ENCODE peak calls at places on chromosomes 12 and 14, in four cellular contexts. U is WTC11, J is K562, M is HepG2. E is an unnamed sample.

GRCh38 chr12:49750027-49750977 is 8.9 kb downstream of the TMBIM6 start:
- DNase-seq in U (no peak), J (no peak), M (peak; percentile 31), E (peak; percentile 49)

GRCh38 chr14:39247256-39247655 is 13.5 kb downstream of the MIA2 start:
- DNase-seq in U (no peak), J (no peak), M (no peak), E (no peak)

GRCh38 chr12:128867466-128867865 is 14.2 kb downstream of the GLT1D1 start:
- DNase-seq in U (no peak), J (no peak), M (no peak), E (no peak)

GRCh38 chr14:24425704-24426103 is 3.8 kb downstream of the CBLN3 start:
- DNase-seq in U (no peak), J (peak; percentile 67), M (peak; percentile 63), E (peak; percentile 46)

GRCh38 chr12:28156804-28157203 is 33.5 kb upstream of the CCDC91 start:
- DNase-seq in U (no peak), J (peak; percentile 26), M (no peak), E (no peak)

GRCh38 chr14:66240112-66240511 is 246.1 kb upstream of the CCDC196 start:
- DNase-seq in U (no peak), J (no peak), M (no peak), E (no peak)

GRCh38 chr12:120584343-120585149 is 3.3 kb upstream of the POP5 start:
- DNase-seq in U (peak; percentile 71), J (peak; percentile 74), M (no peak), E (peak; percentile 49)

GRCh38 chr12:78002878-78003277 is 172.2 kb downstream of the NAV3 start:
- DNase-seq in U (no peak), J (no peak), M (no peak), E (no peak)

GRCh38 chr14:98949506-98950135 is 322.4 kb downstream of the BCL11B start:
- DNase-seq in U (no peak), J (no peak), M (no peak), E (no peak)

GRCh38 chr14:96098309-96098998 is 59.3 kb downstream of the C14orf132 start:
- DNase-seq in U (peak; percentile 79), J (peak; percentile 21), M (peak; percentile 36), E (peak; percentile 75)

GRCh38 chr12:92581579-92581978 is 121.2 kb upstream of the PLEKHG7 start:
- DNase-seq in U (no peak), J (no peak), M (no peak), E (no peak)

GRCh38 chr12:131448254-131448795 is 262.6 kb upstream of the SFSWAP start:
- DNase-seq in U (no peak), J (no peak), M (no peak), E (no peak)

GRCh38 chr14:59013672-59014298 is 174.7 kb upstream of the DAAM1 start:
- DNase-seq in U (no peak), J (no peak), M (peak; percentile 66), E (peak; percentile 40)

GRCh38 chr14:34053666-34054065 is 102.8 kb upstream of the EGLN3 start:
- DNase-seq in U (no peak), J (no peak), M (no peak), E (no peak)

GRCh38 chr14:91387135-91387849 is 30.3 kb downstream of the CCDC88C start:
- DNase-seq in U (no peak), J (no peak), M (no peak), E (no peak)

GRCh38 chr12:41965996-41966395 is 178.7 kb downstream of the GXYLT1 start:
- DNase-seq in U (no peak), J (no peak), M (no peak), E (no peak)

GRCh38 chr12:38543151-38543550 is 226.6 kb downstream of the ALG10B start:
- DNase-seq in U (no peak), J (no peak), M (no peak), E (no peak)

GRCh38 chr12:91009319-91009950 is 4.7 kb upstream of the EPYC start:
- DNase-seq in U (no peak), J (no peak), M (no peak), E (no peak)

GRCh38 chr12:20631711-20632110 is 63.4 kb upstream of the SLCO1C1 start:
- DNase-seq in U (no peak), J (no peak), M (no peak), E (no peak)

GRCh38 chr12:67695974-67696373 is 47.4 kb downstream of the DYRK2 start:
- DNase-seq in U (no peak), J (no peak), M (no peak), E (no peak)

GRCh38 chr12:98698603-98699463 is 53.7 kb downstream of the APAF1 start:
- DNase-seq in U (peak; percentile 42), J (peak; percentile 52), M (peak; percentile 39), E (peak; percentile 84)

GRCh38 chr12:106767954-106768501 is 6.5 kb upstream of the RIC8B start:
- DNase-seq in U (peak; percentile 50), J (no peak), M (no peak), E (no peak)

GRCh38 chr12:106771425-106771824 is 3.1 kb upstream of the RIC8B start:
- DNase-seq in U (no peak), J (no peak), M (peak; percentile 26), E (no peak)

GRCh38 chr12:106769078-106769477 is 5.4 kb upstream of the RIC8B start:
- DNase-seq in U (peak; percentile 51), J (no peak), M (peak; percentile 66), E (peak; percentile 83)

GRCh38 chr12:106767206-106767605 is 7.3 kb upstream of the RIC8B start:
- DNase-seq in U (no peak), J (no peak), M (no peak), E (no peak)

GRCh38 chr12:106769546-106769945 is 4.9 kb upstream of the RIC8B start:
- DNase-seq in U (no peak), J (no peak), M (no peak), E (peak; percentile 52)
- TF ChIP-seq NR3C1 in U (no peak), J (no peak), M (no peak), E (no peak)

DNA sequence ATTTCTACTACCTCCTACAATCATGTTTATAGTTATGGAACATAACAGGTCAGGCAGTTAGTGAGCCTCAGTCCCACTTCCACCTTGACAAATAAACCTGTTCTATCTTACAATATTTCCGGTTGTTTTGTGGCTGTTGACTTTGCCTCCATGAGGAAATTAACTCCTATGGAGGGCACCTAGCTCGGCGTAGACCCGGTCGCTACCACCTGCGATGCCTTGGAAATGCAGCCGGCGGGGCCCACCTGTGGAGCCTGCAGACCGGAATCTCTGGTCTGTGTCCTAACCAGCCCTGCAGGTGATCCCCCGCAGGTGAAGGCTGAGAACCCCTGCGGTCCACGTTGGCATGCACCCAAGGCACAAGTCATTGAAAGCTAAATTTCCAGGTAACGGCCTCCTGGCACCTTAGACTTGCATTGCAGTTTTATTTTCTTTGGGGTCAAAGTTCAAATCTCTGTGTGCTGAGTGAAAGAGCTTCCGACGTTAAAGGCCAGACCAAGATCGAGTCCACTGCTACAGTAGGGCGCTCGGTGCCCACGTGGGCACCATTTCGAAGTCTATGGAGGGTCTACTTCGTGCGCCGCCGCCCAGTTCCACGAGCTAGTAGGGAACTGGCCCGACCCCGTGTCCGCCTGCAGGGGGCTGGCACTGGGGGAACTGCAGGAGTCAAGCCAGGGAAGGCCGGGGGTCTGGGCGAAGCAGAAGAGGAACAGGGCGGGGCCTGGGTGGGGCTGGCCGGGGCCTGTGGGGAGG is 788 bp upstream of the PIWIL1 start:
- DNase-seq in U (no peak), J (no peak), M (no peak), E (no peak)
- TF ChIP-seq NR3C1 in U (no peak), J (no peak), M (no peak), E (no peak)

GRCh38 chr12:52715416-52715815 is 12.1 kb upstream of the KRT77 start:
- DNase-seq in U (peak; percentile 75), J (peak; percentile 38), M (peak; percentile 31), E (peak; percentile 38)
- TF ChIP-seq NR3C1 in U (no peak), J (no peak), M (no peak), E (no peak)

GRCh38 chr12:4984971-4985370 is 58.7 kb upstream of the KCNA5 start:
- DNase-seq in U (no peak), J (no peak), M (no peak), E (no peak)
- TF ChIP-seq NR3C1 in U (no peak), J (no peak), M (no peak), E (no peak)

DNA sequence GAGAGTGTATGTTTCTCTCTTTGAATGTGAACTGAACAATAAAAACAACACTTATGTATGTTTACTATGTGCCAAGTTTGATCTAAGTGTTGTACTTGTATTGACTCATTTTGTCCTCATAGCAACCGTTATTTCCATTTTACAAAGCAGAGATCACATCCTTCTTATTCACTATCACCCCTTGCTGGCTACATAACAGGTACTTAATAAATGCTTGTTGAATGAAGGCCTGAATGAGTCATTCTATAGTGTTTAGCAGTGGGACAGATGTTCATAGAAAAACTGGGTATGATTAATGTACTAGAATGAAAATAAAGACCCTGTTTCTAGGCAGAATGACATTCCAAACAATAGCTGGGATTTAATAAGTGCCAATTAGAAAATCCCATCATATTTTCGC is 85.9 kb downstream of the FAR2 start:
- DNase-seq in U (no peak), J (no peak), M (no peak), E (no peak)
- TF ChIP-seq NR3C1 in U (no peak), J (no peak), M (no peak), E (no peak)

GRCh38 chr12:3446235-3446634 is 44.8 kb upstream of the PRMT8 start:
- DNase-seq in U (no peak), J (no peak), M (no peak), E (no peak)
- TF ChIP-seq NR3C1 in U (no peak), J (no peak), M (no peak), E (no peak)

DNA sequence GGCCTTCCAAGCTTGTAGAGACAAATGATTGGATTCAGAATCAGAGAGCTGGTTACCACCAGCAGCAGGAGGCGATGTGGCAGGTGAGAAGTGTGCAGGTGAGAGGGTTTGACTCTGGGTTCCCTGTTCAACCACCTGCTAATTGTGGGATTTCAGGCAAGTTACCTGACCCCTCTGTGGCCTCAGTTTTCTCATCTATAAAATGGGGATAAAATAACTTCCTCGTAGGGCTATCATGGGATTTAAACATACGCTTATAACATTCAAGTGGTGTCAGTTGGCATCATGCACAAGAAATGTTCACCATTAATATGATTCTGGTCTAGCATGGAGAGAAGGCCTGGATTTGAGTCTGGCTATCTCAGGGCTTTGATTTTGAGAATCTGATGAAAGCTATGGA is 143.8 kb upstream of the MYL2 start:
- DNase-seq in U (no peak), J (no peak), M (no peak), E (no peak)
- TF ChIP-seq NR3C1 in U (no peak), J (no peak), M (no peak), E (no peak)

DNA sequence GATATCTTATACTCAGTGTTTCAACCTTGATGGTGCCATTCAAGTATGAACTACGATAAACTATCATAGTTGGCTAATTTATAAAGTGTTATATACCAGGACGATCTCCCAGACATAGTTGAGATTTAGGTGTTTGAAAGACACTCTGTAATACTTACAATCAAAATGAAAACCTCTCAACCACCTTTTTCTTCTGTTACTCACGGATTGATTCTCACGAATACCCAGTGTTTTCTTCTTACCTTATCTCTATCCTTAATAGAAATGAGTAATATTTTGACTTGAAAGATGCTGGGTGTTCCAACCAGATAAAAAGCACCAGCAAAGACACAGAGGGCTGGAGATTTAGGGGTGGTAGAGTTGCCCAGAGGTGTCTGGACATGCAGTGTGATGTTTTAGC is 169.9 kb downstream of the PTCSC3 start:
- DNase-seq in U (no peak), J (no peak), M (no peak), E (no peak)
- TF ChIP-seq NR3C1 in U (no peak), J (no peak), M (no peak), E (no peak)

E was measured in A549.